ENCODE peak calls at places on chromosomes 6 and 20, in five cellular contexts. L is aorta, Q is uterus, R is lower lobe of right lung, V is A549. M is an unnamed sample. For H3K9me3, the result is how much of the 10 kb centered on the place peaks cover.

GRCh38 chr6:107665386-107665785 is 158.7 kb downstream of the SCML4 start:
- DNase-seq in L (no peak), Q (no peak), R (no peak), V (no peak), M (no peak)

GRCh38 chr6:134065706-134066105 is 13.3 kb upstream of the SLC2A12 start:
- DNase-seq in L (no peak), Q (no peak), R (no peak), V (no peak), M (peak)

GRCh38 chr6:47342824-47343223 is 33.1 kb upstream of the TNFRSF21 start:
- DNase-seq in L (no peak), Q (no peak), R (no peak), V (no peak), M (no peak)

GRCh38 chr6:154763650-154764049 is 30.4 kb downstream of the SCAF8 start:
- DNase-seq in L (no peak), Q (no peak), R (no peak), V (no peak), M (no peak)

GRCh38 chr6:137764464-137764863 is 102.6 kb upstream of the TNFAIP3 start:
- DNase-seq in L (no peak), Q (no peak), R (no peak), V (no peak), M (no peak)

GRCh38 chr6:90939906-90940305 is 353.0 kb upstream of the MAP3K7 start:
- DNase-seq in L (no peak), Q (no peak), R (no peak), V (no peak), M (no peak)

GRCh38 chr20:33176101-33176500 is 8.1 kb downstream of the BPIFA2 start:
- DNase-seq in L (no peak), Q (no peak), R (no peak), V (no peak), M (no peak)

GRCh38 chr20:23269954-23270353 is 80.6 kb upstream of the NXT1 start:
- DNase-seq in L (no peak), Q (no peak), R (no peak), V (no peak), M (no peak)

GRCh38 chr20:16922834-16923233 is 174.7 kb downstream of the OTOR start:
- DNase-seq in L (no peak), Q (no peak), R (no peak), V (no peak), M (no peak)

GRCh38 chr6:28896505-28897392 is 27.0 kb downstream of the TRIM27 start:
- DNase-seq in L (peak), Q (peak), R (peak), V (peak), M (peak)

GRCh38 chr6:169263836-169264608 is 10.4 kb upstream of the THBS2 start:
- DNase-seq in L (peak), Q (no peak), R (no peak), V (no peak), M (no peak)

GRCh38 chr6:11214438-11214837 is 18.0 kb downstream of the NEDD9 start:
- DNase-seq in L (no peak), Q (no peak), R (no peak), V (no peak), M (no peak)

GRCh38 chr6:119162134-119162761 is 83.8 kb upstream of the FAM184A start:
- DNase-seq in L (no peak), Q (no peak), R (no peak), V (no peak), M (no peak)

GRCh38 chr20:33005132-33005566 is 916 bp upstream of the SUN5 start:
- DNase-seq in L (no peak), Q (no peak), R (no peak), V (no peak), M (peak)

GRCh38 chr6:165660881-165661415 is 2.1 kb downstream of the PDE10A start:
- DNase-seq in L (no peak), Q (no peak), R (no peak), V (no peak), M (no peak)

GRCh38 chr6:165661416-165662001 is 1.5 kb downstream of the PDE10A start:
- DNase-seq in L (no peak), Q (no peak), R (no peak), V (no peak), M (no peak)

GRCh38 chr6:165663283-165663735 is 268 bp upstream of the PDE10A start:
- DNase-seq in L (peak), Q (peak), R (no peak), V (peak), M (no peak)

GRCh38 chr6:165662671-165663282 is at the start of gene PDE10A:
- DNase-seq in L (peak), Q (peak), R (no peak), V (peak), M (no peak)

DNA sequence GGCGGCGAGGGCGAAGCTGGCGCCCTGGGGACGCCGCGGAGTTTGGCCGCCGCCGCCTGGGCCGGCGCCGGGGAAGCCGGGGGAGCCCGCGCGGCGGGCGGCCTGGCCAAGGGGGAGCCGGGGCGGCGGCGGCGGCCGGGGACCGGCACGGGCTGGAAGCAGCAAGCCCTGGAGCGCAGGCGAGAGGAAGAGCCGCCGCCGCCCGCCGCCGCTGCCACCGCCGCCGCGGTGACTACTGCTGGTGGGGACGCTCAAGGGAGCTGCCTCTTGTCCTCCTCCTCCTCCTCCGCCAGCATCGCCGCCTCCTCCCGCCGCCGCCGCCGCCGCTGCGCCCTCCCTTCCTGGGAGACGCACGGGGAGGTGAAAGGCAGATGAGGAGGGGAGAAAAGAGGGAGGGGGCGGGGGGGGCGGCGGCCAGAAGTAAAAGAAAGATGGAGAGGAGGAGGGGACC is 975 bp downstream of the PDE10A start:
- DNase-seq in L (peak), Q (no peak), R (no peak), V (peak), M (no peak)
- H3K9me3 ChIP-seq in L (under half), Q (under half), R (under half), V (under half), M (under half)

GRCh38 chr6:139844907-139845306 is 470.5 kb upstream of the CITED2 start:
- DNase-seq in L (no peak), Q (no peak), R (no peak), V (no peak), M (no peak)

GRCh38 chr6:139834232-139834631 is 459.8 kb upstream of the CITED2 start:
- DNase-seq in L (no peak), Q (no peak), R (no peak), V (no peak), M (no peak)

GRCh38 chr6:139841794-139842215 is 467.4 kb upstream of the CITED2 start:
- DNase-seq in L (no peak), Q (no peak), R (no peak), V (no peak), M (peak)

GRCh38 chr6:139839506-139840156 is 465.2 kb upstream of the CITED2 start:
- DNase-seq in L (no peak), Q (peak), R (peak), V (no peak), M (no peak)
- H3K4me3 ChIP-seq in L (peak), Q (no peak), R (peak), V (no peak), M (no peak)

GRCh38 chr20:474581-474980 is 12.2 kb upstream of the TBC1D20 start:
- DNase-seq in L (no peak), Q (no peak), R (no peak), V (no peak), M (no peak)
- H3K9me3 ChIP-seq in L (under half), Q (under half), R (under half), V (under half), M (under half)

GRCh38 chr6:75600694-75601265 is 900 bp upstream of the SENP6 start:
- DNase-seq in L (no peak), Q (no peak), R (no peak), V (no peak), M (no peak)
- H3K4me3 ChIP-seq in L (peak), Q (peak), R (peak), V (peak), M (no peak)